ENCODE peak calls at places on chromosome 12, in seven cellular contexts. W is H1; S is heart left ventricle; B is pancreas; M is tibial nerve; C is testis; U is CD8-positive, alpha-beta T cell. D is an unnamed sample.

GRCh38 chr12:15163001-15163400 is 58.2 kb downstream of the RERG start:
- DNase-seq in W (no peak), M (no peak), B (no peak), S (no peak), C (no peak), U (no peak), D (no peak)

GRCh38 chr12:26187014-26187413 is 8.4 kb upstream of the SSPN start:
- DNase-seq in C (no peak), U (no peak), M (no peak), B (no peak), S (no peak), W (no peak), D (no peak)

GRCh38 chr12:94942663-94943062 is 60.8 kb downstream of the NDUFA12 start:
- DNase-seq in U (no peak), S (no peak), B (no peak), C (no peak), W (no peak), M (no peak), D (no peak)

GRCh38 chr12:116426391-116427136 is 132.6 kb upstream of the MAP1LC3B2 start:
- DNase-seq in M (peak; percentile 71), S (peak; percentile 57), U (no peak), B (no peak), W (peak; percentile 89), C (peak; percentile 50), D (no peak)

GRCh38 chr12:45745861-45746277 is 16.4 kb downstream of the ARID2 start:
- DNase-seq in U (no peak), B (no peak), W (no peak), M (no peak), S (no peak), C (no peak), D (no peak)

GRCh38 chr12:57740656-57741412 is 2.3 kb upstream of the AGAP2 start:
- DNase-seq in B (no peak), M (no peak), S (no peak), C (no peak), W (no peak), U (peak; percentile 86), D (no peak)

GRCh38 chr12:51821423-51822260 is 26.9 kb downstream of the FIGNL2 start:
- DNase-seq in S (no peak), U (no peak), C (no peak), W (no peak), B (no peak), M (no peak), D (no peak)

GRCh38 chr12:124919646-124920352 is 5.3 kb upstream of the UBC start:
- DNase-seq in C (no peak), U (peak; percentile 33), M (no peak), B (no peak), W (no peak), S (no peak), D (peak; percentile 37)

GRCh38 chr12:12582895-12583303 is 20.2 kb upstream of the DUSP16 start:
- DNase-seq in S (no peak), B (no peak), U (no peak), M (no peak), C (no peak), W (no peak), D (no peak)

GRCh38 chr12:130880411-130880885 is 8.6 kb downstream of the RAN start:
- DNase-seq in W (no peak), C (no peak), B (no peak), M (no peak), U (no peak), S (no peak), D (no peak)

GRCh38 chr12:68792952-68793351 is 15.0 kb upstream of the MDM2 start:
- DNase-seq in W (no peak), B (no peak), M (no peak), C (no peak), S (no peak), U (no peak), D (peak; percentile 28)

GRCh38 chr12:131098178-131098981 is 144.7 kb downstream of the ADGRD1 start:
- DNase-seq in B (no peak), U (no peak), W (no peak), S (no peak), C (peak; percentile 6), M (no peak), D (peak; percentile 34)

GRCh38 chr12:104182621-104183378 is 32.8 kb upstream of the TXNRD1 start:
- DNase-seq in M (no peak), U (no peak), W (no peak), C (no peak), B (no peak), S (no peak), D (no peak)

GRCh38 chr12:48822139-48822538 is 3.8 kb downstream of the CACNB3 start:
- DNase-seq in M (no peak), B (no peak), C (no peak), U (no peak), S (no peak), W (no peak), D (no peak)

GRCh38 chr12:48824905-48825304 is 6.6 kb downstream of the CACNB3 start:
- DNase-seq in S (no peak), W (no peak), U (no peak), M (no peak), B (no peak), C (no peak), D (no peak)

GRCh38 chr12:48824112-48824511 is 5.8 kb downstream of the CACNB3 start:
- DNase-seq in W (no peak), S (no peak), M (no peak), U (peak; percentile 17), B (no peak), C (no peak), D (no peak)

GRCh38 chr12:48823281-48823680 is 5.0 kb downstream of the CACNB3 start:
- DNase-seq in B (no peak), W (no peak), U (no peak), M (no peak), S (no peak), C (no peak), D (no peak)

DNA sequence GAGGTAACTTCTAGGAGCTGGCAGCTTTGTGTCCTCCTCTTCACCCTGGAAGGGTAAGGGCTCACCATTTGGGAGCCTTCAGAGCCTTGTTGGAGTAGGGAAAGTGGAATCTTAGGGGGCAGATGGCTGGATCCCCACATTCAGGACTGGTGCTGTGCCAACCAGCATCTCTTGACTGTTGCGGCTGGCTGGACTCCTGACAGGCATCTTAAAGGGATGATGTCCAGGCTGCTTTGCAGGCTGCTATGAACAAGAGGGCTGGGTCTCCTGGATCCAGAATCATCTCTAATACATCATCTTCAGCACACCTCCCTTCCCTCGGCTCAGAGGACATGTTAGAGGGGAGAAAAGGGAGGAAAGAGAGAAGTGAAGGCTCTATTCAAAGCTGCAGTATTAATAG is 4.4 kb downstream of the CACNB3 start:
- DNase-seq in U (no peak), S (no peak), W (no peak), C (no peak), M (no peak), B (no peak), D (no peak)
- H3K27ac ChIP-seq in U (no peak overlapping the region), S (no peak overlapping the region), W (no peak overlapping the region), C (no peak overlapping the region), M (no peak overlapping the region), B (no peak overlapping the region), D (no peak overlapping the region)

DNA sequence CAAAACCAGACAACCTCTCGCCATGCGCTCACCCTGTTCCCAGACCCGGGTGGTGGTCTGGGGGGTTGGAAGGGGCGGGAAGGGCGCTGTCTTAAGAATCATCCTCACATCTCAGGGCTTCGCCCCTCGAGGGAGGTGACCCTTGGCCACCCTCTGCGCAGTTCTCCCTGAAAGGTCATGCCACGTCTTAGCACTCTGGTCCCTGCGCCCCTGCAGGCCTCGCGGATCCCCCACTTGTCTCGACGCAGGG is 40.6 kb upstream of the CAPRIN2 start:
- DNase-seq in U (peak; percentile 22), M (no peak), W (no peak), C (no peak), S (no peak), B (no peak), D (no peak)
- TF ChIP-seq CTCF in U (no peak), M (no peak), W (no peak), C (no peak), S (no peak), B (no peak), D (no peak)

DNA sequence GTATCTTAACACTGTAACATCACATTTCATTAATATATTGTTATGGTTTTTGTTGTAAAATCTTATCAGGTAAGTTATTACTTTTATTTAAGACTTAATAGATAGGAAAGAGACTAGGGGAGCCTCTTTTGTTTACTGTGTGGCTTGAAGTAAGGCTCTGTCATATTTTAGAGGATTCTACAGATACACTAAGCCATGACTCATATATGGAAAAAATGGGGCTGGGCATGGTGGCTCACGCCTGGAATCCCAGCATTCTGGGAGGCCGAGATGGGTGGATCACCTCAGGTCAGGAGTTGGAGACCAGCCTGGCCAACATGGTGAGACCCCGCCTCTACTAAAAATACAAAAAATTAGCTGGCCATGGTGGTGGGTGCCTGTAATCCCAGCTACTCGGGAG is 23.6 kb upstream of the NPFF start:
- DNase-seq in C (no peak), S (no peak), M (no peak), U (no peak), W (no peak), B (no peak), D (no peak)
- H3K36me3 ChIP-seq in C (no peaks in the 10 kb centered on the region), S (peaks cover 89% of the 10 kb centered on the region), M (peaks cover 3% of the 10 kb centered on the region), U (peaks cover 32% of the 10 kb centered on the region), W (peaks cover 7% of the 10 kb centered on the region), B (peaks cover 3% of the 10 kb centered on the region), D (peaks cover 79% of the 10 kb centered on the region)

GRCh38 chr12:118058881-118059644 is 1.9 kb downstream of the WSB2 start:
- DNase-seq in C (no peak), M (no peak), U (no peak), W (no peak), S (no peak), B (no peak), D (no peak)

GRCh38 chr12:118053071-118053985 is 7.7 kb downstream of the WSB2 start:
- DNase-seq in U (no peak), S (no peak), B (no peak), M (no peak), W (no peak), C (no peak), D (no peak)

GRCh38 chr12:118055144-118055557 is 5.8 kb downstream of the WSB2 start:
- DNase-seq in W (no peak), M (peak; percentile 29), S (no peak), B (no peak), C (peak; percentile 62), U (peak; percentile 68), D (peak; percentile 70)

GRCh38 chr12:118058227-118058626 is 2.8 kb downstream of the WSB2 start:
- DNase-seq in C (no peak), M (no peak), B (no peak), W (no peak), U (no peak), S (no peak), D (no peak)

DNA sequence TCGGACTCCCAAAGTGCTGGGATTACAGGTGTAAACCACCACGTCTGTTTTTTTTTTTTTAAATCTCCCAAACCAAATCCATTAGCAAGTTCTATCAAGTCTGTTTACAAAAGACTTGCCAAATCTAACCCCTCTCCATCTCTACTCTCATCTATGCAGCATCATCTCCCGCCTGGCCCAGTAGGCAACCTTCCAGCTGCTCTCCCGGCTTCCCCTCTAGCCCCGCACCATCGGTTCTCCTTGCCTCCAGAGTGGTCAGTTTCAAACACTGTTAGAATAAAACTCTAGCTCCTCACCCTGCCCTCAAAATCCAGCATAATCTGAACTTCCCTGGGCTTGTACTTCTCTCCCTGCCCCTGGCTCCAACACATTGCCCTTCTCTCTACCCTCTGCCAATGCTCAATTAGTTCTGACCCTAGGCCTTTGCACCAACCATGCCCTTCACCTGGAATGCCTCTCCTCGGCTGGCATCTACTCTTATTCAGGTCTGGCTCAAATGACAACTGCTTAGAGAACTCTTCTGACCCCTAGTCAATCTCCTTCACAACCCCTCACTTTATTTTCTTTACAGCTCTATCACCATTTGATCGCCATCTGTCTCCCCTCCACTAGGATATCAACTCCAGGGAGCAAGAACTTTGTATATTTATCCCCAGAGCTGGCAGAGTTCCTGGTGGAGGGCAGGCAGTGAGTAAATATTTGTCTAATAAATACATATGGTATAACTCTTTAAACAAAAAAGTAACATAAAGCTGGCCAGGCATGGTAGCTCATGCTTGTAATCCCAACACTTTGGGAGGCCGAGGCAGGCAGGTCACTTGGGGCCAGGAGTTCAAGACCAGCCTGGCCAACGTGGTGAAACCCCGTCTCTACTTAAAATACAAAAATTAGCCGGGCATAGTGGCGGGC is 4.9 kb downstream of the WSB2 start:
- DNase-seq in M (no peak), S (no peak), C (no peak), B (peak; percentile 40), U (no peak), W (no peak), D (no peak)
- H3K27ac ChIP-seq in M (no peak overlapping the region), S (peak overlapping the region; percentile 58), C (no peak overlapping the region), B (peak overlapping the region; percentile 46), U (no peak overlapping the region), W (no peak overlapping the region), D (no peak overlapping the region)

D was measured in WERI-Rb-1.